ENCODE peak calls at places on chromosomes 11 and 22, in ten cellular contexts. P is A549, W is sigmoid colon, X is K562, N is stomach, Q is tibial nerve, I is H1, A is suprapubic skin, D is esophagus muscularis mucosa, S is transverse colon. F is an unnamed sample.

GRCh38 chr11:64531906-64532312 is 59.1 kb upstream of the SLC22A12 start:
- DNase-seq in I (no peak), W (no peak), X (no peak), D (no peak), N (no peak), A (peak; percentile 25), S (no peak), Q (no peak), P (no peak), F (no peak)

GRCh38 chr22:44823806-44824205 is 71.4 kb downstream of the ARHGAP8 start:
- DNase-seq in X (no peak), W (no peak), N (no peak), S (no peak), A (no peak), D (no peak), P (no peak), I (no peak), Q (no peak), F (no peak)

GRCh38 chr11:43802509-43802908 is 78.1 kb upstream of the ALKBH3 start:
- DNase-seq in N (no peak), I (no peak), A (no peak), X (no peak), S (no peak), P (no peak), Q (no peak), W (no peak), D (no peak), F (no peak)

GRCh38 chr11:91243065-91243464 is 981.6 kb upstream of the FAT3 start:
- DNase-seq in I (no peak), A (no peak), W (no peak), X (no peak), Q (no peak), D (no peak), N (no peak), S (no peak), P (no peak), F (no peak)

GRCh38 chr22:39117585-39118191 is 20.6 kb downstream of the APOBEC3H start:
- DNase-seq in S (peak; percentile 81), N (peak; percentile 70), A (no peak), Q (no peak), I (no peak), D (no peak), X (peak; percentile 30), P (peak; percentile 36), W (peak; percentile 56), F (peak; percentile 48)

GRCh38 chr11:117495357-117495756 is 167.7 kb downstream of the CEP164 start:
- DNase-seq in X (no peak), P (no peak), D (no peak), Q (no peak), W (no peak), I (no peak), N (no peak), S (no peak), A (no peak), F (no peak)

GRCh38 chr22:46579751-46580449 is 40.3 kb upstream of the GRAMD4 start:
- DNase-seq in X (no peak), A (peak; percentile 57), W (peak; percentile 56), D (no peak), N (no peak), S (no peak), P (no peak), Q (no peak), I (no peak), F (no peak)

GRCh38 chr11:44223261-44223660 is 86.7 kb downstream of the ALX4 start:
- DNase-seq in I (no peak), N (no peak), S (no peak), X (no peak), P (no peak), D (no peak), W (no peak), Q (no peak), A (no peak), F (no peak)

GRCh38 chr11:41431784-41432183 is 27.7 kb downstream of the LRRC4C start:
- DNase-seq in Q (no peak), N (no peak), X (peak; percentile 16), A (no peak), D (no peak), P (no peak), S (no peak), I (no peak), W (no peak), F (no peak)
- TF ChIP-seq EP300 in Q (no peak), N (no peak), X (no peak), A (no peak), D (no peak), P (no peak), S (no peak), I (no peak), W (no peak), F (no peak)

GRCh38 chr11:10514210-10514609 is 26.8 kb downstream of the RNF141 start:
- DNase-seq in D (no peak), N (no peak), P (no peak), Q (no peak), I (no peak), S (no peak), X (no peak), A (no peak), W (no peak), F (no peak)
- TF ChIP-seq CTCF in D (peak; percentile 51), N (no peak), P (peak; percentile 51), Q (peak; percentile 13), I (no peak), S (no peak), X (no peak), A (no peak), W (peak; percentile 11), F (no peak)

GRCh38 chr11:47943721-47944554 is 36.4 kb upstream of the PTPRJ start:
- DNase-seq in X (peak; percentile 78), N (no peak), I (peak; percentile 65), A (no peak), Q (no peak), D (no peak), S (no peak), W (no peak), P (peak; percentile 70), F (no peak)

GRCh38 chr11:47944555-47945128 is 35.7 kb upstream of the PTPRJ start:
- DNase-seq in W (no peak), D (no peak), I (no peak), X (no peak), P (no peak), S (no peak), Q (no peak), A (no peak), N (no peak), F (no peak)

GRCh38 chr11:47950396-47950795 is 30.0 kb upstream of the PTPRJ start:
- DNase-seq in I (no peak), A (no peak), N (no peak), D (no peak), W (no peak), P (no peak), S (peak; percentile 34), X (no peak), Q (no peak), F (no peak)

GRCh38 chr11:47948137-47948536 is 32.2 kb upstream of the PTPRJ start:
- DNase-seq in N (no peak), S (no peak), W (no peak), I (no peak), D (no peak), A (no peak), P (no peak), Q (no peak), X (peak; percentile 70), F (no peak)

DNA sequence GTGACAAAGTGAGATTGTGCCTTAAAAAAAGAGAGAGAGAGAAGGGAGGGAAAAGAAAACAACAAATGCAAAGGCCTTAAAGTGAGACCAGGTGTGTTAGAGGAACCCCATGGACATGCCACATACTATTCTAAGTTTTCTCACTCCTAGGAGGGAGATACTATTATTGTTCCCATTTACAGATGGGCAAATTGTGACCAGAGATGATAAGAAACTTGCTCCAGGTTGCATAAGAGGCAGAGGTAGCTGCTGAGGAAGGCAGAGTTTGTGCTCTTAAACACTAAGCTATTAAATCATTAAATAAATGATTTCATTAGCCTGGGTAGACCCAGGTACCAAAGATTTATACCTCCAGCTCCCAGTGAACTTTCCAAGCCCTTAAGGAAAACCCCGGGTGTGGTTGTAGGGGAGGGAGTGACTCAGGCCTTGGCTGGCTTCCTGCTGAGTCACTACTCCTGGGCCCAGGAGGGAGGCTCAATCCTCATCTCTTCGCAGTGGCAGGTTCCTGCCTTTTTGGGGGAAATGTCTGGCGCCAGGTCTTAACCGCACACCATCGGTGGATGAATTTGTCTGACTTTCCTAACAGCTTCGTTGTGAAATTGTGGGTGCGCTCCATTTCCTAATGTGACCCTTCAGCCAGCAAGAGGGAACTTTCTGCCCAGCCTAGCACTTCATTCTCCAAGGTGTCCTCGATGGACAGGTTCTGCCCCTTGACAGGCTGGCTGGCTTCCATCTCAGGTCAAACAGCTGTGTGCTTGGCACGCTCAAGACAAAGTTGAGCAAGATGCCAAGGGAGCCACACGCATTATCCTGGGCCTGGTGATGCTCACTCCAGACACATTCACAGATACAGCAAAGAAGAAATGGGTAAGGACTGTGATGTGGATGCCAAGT is 33.4 kb upstream of the PTPRJ start:
- DNase-seq in D (peak; percentile 92), P (peak; percentile 98), S (peak; percentile 73), N (peak; percentile 84), I (no peak), A (peak; percentile 81), W (peak; percentile 90), Q (peak; percentile 53), X (peak; percentile 86), F (peak; percentile 64)
- TF ChIP-seq EP300 in D (no peak), P (peak; percentile 76), S (no peak), N (no peak), I (no peak), A (no peak), W (no peak), Q (peak; percentile 68), X (peak; percentile 76), F (no peak)

GRCh38 chr11:104343578-104343977 is 179.6 kb upstream of the PDGFD start:
- DNase-seq in I (no peak), A (no peak), P (peak; percentile 0), D (no peak), Q (no peak), N (no peak), W (no peak), X (no peak), S (no peak), F (no peak)
- TF ChIP-seq CTCF in I (peak; percentile 31), A (no peak), P (no peak), D (peak; percentile 33), Q (no peak), N (no peak), W (no peak), X (no peak), S (peak; percentile 16), F (no peak)

F was measured in ovary.